ENCODE peak calls at places on chromosomes 2 and 18, in eight cellular contexts. One of them, this sample, is unnamed.

GRCh38 chr2:69674301-69674640 is 30.7 kb upstream of the AAK1 start:
- DNase-seq in NCI-H1092 treated with DMSO at 0.1 percent for 48 hours: no peak
- DNase-seq in coronary artery: no peak
- DNase-seq in upper lobe of right lung: no peak
- DNase-seq in epithelial cell of proximal tubule: no peak
- DNase-seq in AG20443: no peak
- DNase-seq in Calu3: no peak
- DNase-seq in CD8-positive, alpha-beta T cell: no peak
- DNase-seq in this sample: no peak

GRCh38 chr2:18268400-18268799 is 292.1 kb downstream of the RDH14 start:
- DNase-seq in NCI-H1092 treated with DMSO at 0.1 percent for 48 hours: no peak
- DNase-seq in coronary artery: no peak
- DNase-seq in AG20443: no peak
- DNase-seq in upper lobe of right lung: no peak
- DNase-seq in Calu3: no peak
- DNase-seq in CD8-positive, alpha-beta T cell: no peak
- DNase-seq in epithelial cell of proximal tubule: peak
- DNase-seq in this sample: no peak

GRCh38 chr2:74201196-74201595 is 2.8 kb downstream of the MTHFD2 start:
- DNase-seq in coronary artery: no peak
- DNase-seq in epithelial cell of proximal tubule: no peak
- DNase-seq in CD8-positive, alpha-beta T cell: no peak
- DNase-seq in NCI-H1092 treated with DMSO at 0.1 percent for 48 hours: no peak
- DNase-seq in AG20443: no peak
- DNase-seq in upper lobe of right lung: no peak
- DNase-seq in Calu3: no peak
- DNase-seq in this sample: no peak

GRCh38 chr2:226490172-226490571 is 309.4 kb downstream of the IRS1 start:
- DNase-seq in upper lobe of right lung: no peak
- DNase-seq in NCI-H1092 treated with DMSO at 0.1 percent for 48 hours: no peak
- DNase-seq in coronary artery: no peak
- DNase-seq in AG20443: no peak
- DNase-seq in Calu3: no peak
- DNase-seq in epithelial cell of proximal tubule: no peak
- DNase-seq in CD8-positive, alpha-beta T cell: no peak
- DNase-seq in this sample: no peak

GRCh38 chr18:50038448-50038847 is 156.5 kb downstream of the MYO5B start:
- DNase-seq in upper lobe of right lung: no peak
- DNase-seq in AG20443: no peak
- DNase-seq in CD8-positive, alpha-beta T cell: no peak
- DNase-seq in Calu3: no peak
- DNase-seq in epithelial cell of proximal tubule: no peak
- DNase-seq in coronary artery: no peak
- DNase-seq in NCI-H1092 treated with DMSO at 0.1 percent for 48 hours: no peak
- DNase-seq in this sample: no peak

GRCh38 chr2:46547223-46548102 is 68.1 kb downstream of the TMEM247 start:
- DNase-seq in CD8-positive, alpha-beta T cell: no peak
- DNase-seq in coronary artery: peak
- DNase-seq in upper lobe of right lung: no peak
- DNase-seq in Calu3: no peak
- DNase-seq in epithelial cell of proximal tubule: no peak
- DNase-seq in AG20443: no peak
- DNase-seq in NCI-H1092 treated with DMSO at 0.1 percent for 48 hours: no peak
- DNase-seq in this sample: no peak

GRCh38 chr2:136067897-136068540 is 49.9 kb downstream of the CXCR4 start:
- DNase-seq in epithelial cell of proximal tubule: no peak
- DNase-seq in NCI-H1092 treated with DMSO at 0.1 percent for 48 hours: no peak
- DNase-seq in Calu3: no peak
- DNase-seq in CD8-positive, alpha-beta T cell: no peak
- DNase-seq in upper lobe of right lung: no peak
- DNase-seq in coronary artery: no peak
- DNase-seq in AG20443: no peak
- DNase-seq in this sample: no peak

GRCh38 chr2:85435220-85435958 is 16.9 kb downstream of the SH2D6 start:
- DNase-seq in coronary artery: no peak
- DNase-seq in CD8-positive, alpha-beta T cell: no peak
- DNase-seq in AG20443: no peak
- DNase-seq in NCI-H1092 treated with DMSO at 0.1 percent for 48 hours: no peak
- DNase-seq in epithelial cell of proximal tubule: peak
- DNase-seq in upper lobe of right lung: peak
- DNase-seq in Calu3: no peak
- DNase-seq in this sample: no peak

GRCh38 chr2:42935692-42936631 is 143.6 kb upstream of the HAAO start:
- DNase-seq in NCI-H1092 treated with DMSO at 0.1 percent for 48 hours: no peak
- DNase-seq in AG20443: no peak
- DNase-seq in epithelial cell of proximal tubule: no peak
- DNase-seq in coronary artery: peak
- DNase-seq in Calu3: no peak
- DNase-seq in CD8-positive, alpha-beta T cell: no peak
- DNase-seq in upper lobe of right lung: no peak
- DNase-seq in this sample: no peak

GRCh38 chr2:196963961-196964360 is 37.5 kb upstream of the PGAP1 start:
- DNase-seq in Calu3: no peak
- DNase-seq in AG20443: no peak
- DNase-seq in NCI-H1092 treated with DMSO at 0.1 percent for 48 hours: no peak
- DNase-seq in upper lobe of right lung: no peak
- DNase-seq in epithelial cell of proximal tubule: no peak
- DNase-seq in CD8-positive, alpha-beta T cell: no peak
- DNase-seq in coronary artery: no peak
- DNase-seq in this sample: no peak

GRCh38 chr2:134405641-134406081 is 151.8 kb downstream of the MGAT5 start:
- DNase-seq in upper lobe of right lung: no peak
- DNase-seq in epithelial cell of proximal tubule: no peak
- DNase-seq in coronary artery: no peak
- DNase-seq in AG20443: no peak
- DNase-seq in CD8-positive, alpha-beta T cell: no peak
- DNase-seq in Calu3: no peak
- DNase-seq in NCI-H1092 treated with DMSO at 0.1 percent for 48 hours: no peak
- DNase-seq in this sample: no peak

GRCh38 chr2:23544589-23545295 is 159.8 kb downstream of the KLHL29 start:
- DNase-seq in AG20443: no peak
- DNase-seq in NCI-H1092 treated with DMSO at 0.1 percent for 48 hours: no peak
- DNase-seq in epithelial cell of proximal tubule: no peak
- DNase-seq in upper lobe of right lung: no peak
- DNase-seq in coronary artery: no peak
- DNase-seq in Calu3: no peak
- DNase-seq in CD8-positive, alpha-beta T cell: no peak
- DNase-seq in this sample: no peak

GRCh38 chr2:99700482-99701398 is 210.9 kb upstream of the REV1 start:
- DNase-seq in AG20443: no peak
- DNase-seq in NCI-H1092 treated with DMSO at 0.1 percent for 48 hours: no peak
- DNase-seq in Calu3: no peak
- DNase-seq in epithelial cell of proximal tubule: no peak
- DNase-seq in coronary artery: no peak
- DNase-seq in CD8-positive, alpha-beta T cell: no peak
- DNase-seq in upper lobe of right lung: no peak
- DNase-seq in this sample: no peak

GRCh38 chr2:105746177-105747080 is 1.7 kb downstream of the NCK2 start:
- DNase-seq in CD8-positive, alpha-beta T cell: peak
- DNase-seq in epithelial cell of proximal tubule: no peak
- DNase-seq in AG20443: no peak
- DNase-seq in Calu3: peak
- DNase-seq in coronary artery: no peak
- DNase-seq in upper lobe of right lung: peak
- DNase-seq in NCI-H1092 treated with DMSO at 0.1 percent for 48 hours: no peak
- DNase-seq in this sample: no peak

GRCh38 chr2:14554829-14555580 is 77.5 kb upstream of the LRATD1 start:
- DNase-seq in NCI-H1092 treated with DMSO at 0.1 percent for 48 hours: no peak
- DNase-seq in Calu3: no peak
- DNase-seq in CD8-positive, alpha-beta T cell: no peak
- DNase-seq in coronary artery: no peak
- DNase-seq in AG20443: no peak
- DNase-seq in upper lobe of right lung: no peak
- DNase-seq in epithelial cell of proximal tubule: no peak
- DNase-seq in this sample: no peak

GRCh38 chr18:37574113-37574512 is 8.5 kb upstream of the CELF4 start:
- DNase-seq in NCI-H1092 treated with DMSO at 0.1 percent for 48 hours: no peak
- DNase-seq in Calu3: peak
- DNase-seq in AG20443: no peak
- DNase-seq in upper lobe of right lung: no peak
- DNase-seq in CD8-positive, alpha-beta T cell: no peak
- DNase-seq in epithelial cell of proximal tubule: no peak
- DNase-seq in coronary artery: peak
- DNase-seq in this sample: peak

GRCh38 chr2:203650860-203651613 is 55.4 kb upstream of the CD28 start:
- DNase-seq in upper lobe of right lung: no peak
- DNase-seq in epithelial cell of proximal tubule: peak
- DNase-seq in CD8-positive, alpha-beta T cell: no peak
- DNase-seq in coronary artery: no peak
- DNase-seq in NCI-H1092 treated with DMSO at 0.1 percent for 48 hours: peak
- DNase-seq in AG20443: peak
- DNase-seq in Calu3: peak
- DNase-seq in this sample: peak

GRCh38 chr18:48002933-48003365 is 72.5 kb upstream of the SMAD2 start:
- DNase-seq in CD8-positive, alpha-beta T cell: no peak
- DNase-seq in epithelial cell of proximal tubule: peak
- DNase-seq in AG20443: peak
- DNase-seq in coronary artery: no peak
- DNase-seq in upper lobe of right lung: peak
- DNase-seq in Calu3: peak
- DNase-seq in NCI-H1092 treated with DMSO at 0.1 percent for 48 hours: no peak
- DNase-seq in this sample: peak

GRCh38 chr2:39778233-39778632 is 825 bp downstream of the THUMPD2 start:
- DNase-seq in coronary artery: no peak
- DNase-seq in Calu3: no peak
- DNase-seq in AG20443: no peak
- DNase-seq in epithelial cell of proximal tubule: no peak
- DNase-seq in CD8-positive, alpha-beta T cell: no peak
- DNase-seq in NCI-H1092 treated with DMSO at 0.1 percent for 48 hours: no peak
- DNase-seq in upper lobe of right lung: no peak
- DNase-seq in this sample: no peak

GRCh38 chr2:240820014-240820606 is at the start of gene KIF1A:
- DNase-seq in coronary artery: no peak
- DNase-seq in Calu3: peak
- DNase-seq in AG20443: no peak
- DNase-seq in epithelial cell of proximal tubule: no peak
- DNase-seq in CD8-positive, alpha-beta T cell: peak
- DNase-seq in upper lobe of right lung: no peak
- DNase-seq in NCI-H1092 treated with DMSO at 0.1 percent for 48 hours: peak
- DNase-seq in this sample: peak

GRCh38 chr2:151973901-151974199 is 125.0 kb downstream of the CACNB4 start:
- DNase-seq in CD8-positive, alpha-beta T cell: no peak
- DNase-seq in NCI-H1092 treated with DMSO at 0.1 percent for 48 hours: peak
- DNase-seq in Calu3: no peak
- DNase-seq in coronary artery: no peak
- DNase-seq in upper lobe of right lung: no peak
- DNase-seq in epithelial cell of proximal tubule: no peak
- DNase-seq in AG20443: no peak
- DNase-seq in this sample: no peak

GRCh38 chr2:173193925-173194324 is 118.3 kb downstream of the MAP3K20 start:
- DNase-seq in Calu3: no peak
- DNase-seq in upper lobe of right lung: no peak
- DNase-seq in CD8-positive, alpha-beta T cell: no peak
- DNase-seq in AG20443: no peak
- DNase-seq in coronary artery: no peak
- DNase-seq in epithelial cell of proximal tubule: peak
- DNase-seq in NCI-H1092 treated with DMSO at 0.1 percent for 48 hours: no peak
- DNase-seq in this sample: no peak

GRCh38 chr18:63492851-63493250 is 16.1 kb downstream of the SERPINB5 start:
- DNase-seq in epithelial cell of proximal tubule: no peak
- DNase-seq in NCI-H1092 treated with DMSO at 0.1 percent for 48 hours: no peak
- DNase-seq in AG20443: peak
- DNase-seq in CD8-positive, alpha-beta T cell: no peak
- DNase-seq in coronary artery: no peak
- DNase-seq in upper lobe of right lung: no peak
- DNase-seq in Calu3: no peak
- DNase-seq in this sample: no peak

GRCh38 chr18:45521777-45522176 is 93.5 kb upstream of the SLC14A2 start:
- DNase-seq in NCI-H1092 treated with DMSO at 0.1 percent for 48 hours: no peak
- DNase-seq in AG20443: peak
- DNase-seq in upper lobe of right lung: no peak
- DNase-seq in coronary artery: peak
- DNase-seq in epithelial cell of proximal tubule: no peak
- DNase-seq in CD8-positive, alpha-beta T cell: no peak
- DNase-seq in Calu3: no peak
- DNase-seq in this sample: no peak

GRCh38 chr2:18690342-18690741 is 101.0 kb upstream of the NT5C1B start:
- DNase-seq in NCI-H1092 treated with DMSO at 0.1 percent for 48 hours: no peak
- DNase-seq in upper lobe of right lung: no peak
- DNase-seq in epithelial cell of proximal tubule: no peak
- DNase-seq in Calu3: no peak
- DNase-seq in AG20443: no peak
- DNase-seq in CD8-positive, alpha-beta T cell: no peak
- DNase-seq in coronary artery: no peak
- DNase-seq in this sample: no peak

GRCh38 chr2:176004925-176005324 is 2.9 kb upstream of the LNPK start:
- DNase-seq in AG20443: no peak
- DNase-seq in CD8-positive, alpha-beta T cell: no peak
- DNase-seq in epithelial cell of proximal tubule: no peak
- DNase-seq in upper lobe of right lung: no peak
- DNase-seq in Calu3: no peak
- DNase-seq in NCI-H1092 treated with DMSO at 0.1 percent for 48 hours: no peak
- DNase-seq in coronary artery: no peak
- DNase-seq in this sample: no peak

GRCh38 chr2:41937921-41938708 is 109.7 kb upstream of the PKDCC start:
- DNase-seq in epithelial cell of proximal tubule: no peak
- DNase-seq in CD8-positive, alpha-beta T cell: no peak
- DNase-seq in coronary artery: no peak
- DNase-seq in upper lobe of right lung: no peak
- DNase-seq in NCI-H1092 treated with DMSO at 0.1 percent for 48 hours: no peak
- DNase-seq in AG20443: no peak
- DNase-seq in Calu3: no peak
- DNase-seq in this sample: no peak

GRCh38 chr2:202034249-202035088 is 814 bp downstream of the FZD7 start:
- DNase-seq in AG20443: peak
- DNase-seq in CD8-positive, alpha-beta T cell: peak
- DNase-seq in coronary artery: no peak
- DNase-seq in upper lobe of right lung: peak
- DNase-seq in NCI-H1092 treated with DMSO at 0.1 percent for 48 hours: peak
- DNase-seq in Calu3: peak
- DNase-seq in epithelial cell of proximal tubule: no peak
- DNase-seq in this sample: no peak

This sample was measured in SW480.